ENCODE peak calls at places on chromosomes 3 and 15, in eight cellular contexts. I is A549, K is stomach, D is tibial nerve, L is H1, Z is HepG2, T is GM12878, S is suprapubic skin. H is an unnamed sample. For H3K4me1, the result is how much of the 10 kb centered on the place peaks cover.

GRCh38 chr15:34855893-34856292 is 60.5 kb upstream of the ACTC1 start:
- DNase-seq in K (no peak), Z (no peak), L (no peak), I (no peak), S (no peak), D (no peak), T (no peak), H (no peak)

GRCh38 chr15:31412824-31413223 is 86.2 kb downstream of the KLF13 start:
- DNase-seq in K (no peak), D (no peak), L (no peak), T (no peak), Z (no peak), S (no peak), I (no peak), H (no peak)

GRCh38 chr15:90212221-90213079 is 11.3 kb downstream of the SEMA4B start:
- DNase-seq in Z (no peak), S (no peak), L (no peak), K (peak), D (no peak), I (no peak), T (no peak), H (peak)

GRCh38 chr15:70474682-70475438 is 288.5 kb downstream of the UACA start:
- DNase-seq in L (no peak), K (peak), Z (no peak), T (no peak), D (peak), I (peak), S (no peak), H (peak)

GRCh38 chr3:24526640-24527237 is 32.1 kb upstream of the THRB start:
- DNase-seq in S (no peak), L (no peak), D (no peak), I (no peak), Z (no peak), T (no peak), K (no peak), H (no peak)

GRCh38 chr3:115445559-115445958 is 177.8 kb upstream of the GAP43 start:
- DNase-seq in S (no peak), L (no peak), K (no peak), D (no peak), I (no peak), T (no peak), Z (no peak), H (no peak)

GRCh38 chr15:91589360-91589759 is 264.1 kb upstream of the SLCO3A1 start:
- DNase-seq in T (no peak), D (no peak), I (no peak), L (no peak), S (no peak), Z (peak), K (no peak), H (no peak)

GRCh38 chr3:29686889-29687592 is 406.2 kb downstream of the RBMS3 start:
- DNase-seq in K (no peak), I (no peak), S (no peak), D (no peak), Z (no peak), L (no peak), T (peak), H (no peak)

GRCh38 chr3:29065211-29065785 is 215.6 kb upstream of the RBMS3 start:
- DNase-seq in Z (no peak), L (peak), I (peak), S (no peak), D (peak), T (no peak), K (peak), H (no peak)

GRCh38 chr15:29126208-29126536 is 143.4 kb downstream of the NSMCE3 start:
- DNase-seq in Z (no peak), D (no peak), T (no peak), K (no peak), I (no peak), L (no peak), S (no peak), H (no peak)

GRCh38 chr3:129837057-129837631 is 56.4 kb downstream of the TMCC1 start:
- DNase-seq in Z (no peak), I (peak), D (no peak), K (no peak), S (no peak), T (no peak), L (no peak), H (no peak)

GRCh38 chr3:132394334-132394733 is 23.0 kb upstream of the DNAJC13 start:
- DNase-seq in S (no peak), Z (no peak), I (no peak), K (no peak), T (no peak), D (no peak), L (no peak), H (no peak)

GRCh38 chr15:86061581-86061980 is 18.1 kb upstream of the AGBL1 start:
- DNase-seq in T (no peak), Z (no peak), S (no peak), L (no peak), I (no peak), K (no peak), D (no peak), H (peak)

GRCh38 chr3:129068291-129068886 is 7.8 kb downstream of the GP9 start:
- DNase-seq in D (no peak), Z (no peak), K (no peak), S (no peak), T (no peak), I (no peak), L (no peak), H (no peak)

GRCh38 chr3:110576962-110577361 is 494.7 kb upstream of the NECTIN3 start:
- DNase-seq in Z (no peak), S (no peak), K (no peak), I (peak), D (no peak), L (peak), T (no peak), H (no peak)

GRCh38 chr15:99909914-99910313 is 176.7 kb upstream of the LYSMD4 start:
- DNase-seq in Z (peak), I (peak), K (no peak), S (no peak), L (no peak), D (no peak), T (no peak), H (no peak)

GRCh38 chr3:116139607-116140006 is 305.7 kb downstream of the LSAMP start:
- DNase-seq in L (no peak), I (no peak), Z (no peak), D (no peak), S (no peak), K (no peak), T (no peak), H (no peak)

GRCh38 chr15:89171136-89172072 is 50.0 kb downstream of the RLBP1 start:
- DNase-seq in K (peak), S (no peak), T (no peak), Z (peak), L (peak), D (no peak), I (peak), H (peak)

GRCh38 chr3:124779116-124779515 is 48.9 kb downstream of the UMPS start:
- DNase-seq in L (no peak), D (no peak), T (no peak), Z (no peak), K (no peak), I (no peak), S (no peak), H (no peak)

GRCh38 chr3:124780767-124781485 is 50.7 kb downstream of the UMPS start:
- DNase-seq in Z (no peak), T (no peak), L (no peak), D (peak), S (peak), I (no peak), K (no peak), H (no peak)

GRCh38 chr3:124781706-124782376 is 51.6 kb downstream of the UMPS start:
- DNase-seq in L (no peak), K (no peak), T (no peak), S (no peak), D (no peak), Z (no peak), I (no peak), H (no peak)

GRCh38 chr3:124779751-124780191 is 49.5 kb downstream of the UMPS start:
- DNase-seq in Z (no peak), L (no peak), K (no peak), I (no peak), T (no peak), D (no peak), S (no peak), H (no peak)

GRCh38 chr3:124780356-124780755 is 50.1 kb downstream of the UMPS start:
- DNase-seq in I (no peak), S (peak), D (peak), Z (no peak), K (no peak), T (no peak), L (no peak), H (no peak)
- H3K4me1 ChIP-seq in I (under half), S (half or more), D (under half), Z (under half), K (under half), T (under half), L (under half), H (under half)

GRCh38 chr3:101379695-101380376 is 59.5 kb upstream of the IMPG2 start:
- DNase-seq in I (no peak), S (no peak), K (no peak), D (no peak), L (no peak), T (peak), Z (no peak), H (no peak)

GRCh38 chr3:101383656-101384055 is 63.3 kb upstream of the IMPG2 start:
- DNase-seq in D (no peak), K (no peak), L (no peak), Z (no peak), T (no peak), S (no peak), I (no peak), H (no peak)

GRCh38 chr3:101384426-101384825 is 64.1 kb upstream of the IMPG2 start:
- DNase-seq in K (no peak), D (no peak), I (no peak), L (no peak), S (no peak), Z (no peak), T (no peak), H (no peak)

GRCh38 chr3:101383156-101383575 is 62.8 kb upstream of the IMPG2 start:
- DNase-seq in T (no peak), S (no peak), L (no peak), K (no peak), Z (no peak), D (no peak), I (no peak), H (no peak)

DNA sequence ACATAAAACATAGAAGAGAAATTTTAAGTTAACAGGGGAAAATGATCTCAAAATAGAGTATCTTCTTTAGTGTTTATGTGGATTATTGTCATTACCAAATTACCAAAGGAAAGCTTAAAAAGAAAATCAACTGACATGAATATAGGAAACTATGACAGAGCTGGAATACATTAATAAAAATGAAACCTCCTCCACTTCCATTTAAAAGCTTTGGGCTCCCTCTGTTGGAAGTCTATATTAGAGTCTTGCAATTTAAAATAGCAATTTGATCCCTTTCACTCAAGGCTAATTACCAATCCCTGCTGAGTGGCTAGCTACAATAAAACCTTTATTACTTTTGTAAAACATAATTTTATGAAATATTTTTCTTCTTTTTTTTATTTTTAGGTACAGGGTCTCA is 61.4 kb upstream of the IMPG2 start:
- DNase-seq in L (no peak), D (no peak), T (no peak), K (no peak), Z (peak), I (peak), S (no peak), H (no peak)
- TF ChIP-seq CTCF in L (no peak), D (no peak), T (peak), K (peak), Z (peak), I (peak), S (no peak), H (peak)

GRCh38 chr3:122003596-122003995 is 18.5 kb downstream of the ILDR1 start:
- DNase-seq in K (no peak), D (no peak), S (no peak), I (no peak), T (no peak), L (no peak), Z (no peak), H (no peak)

GRCh38 chr3:122003112-122003511 is 18.9 kb downstream of the ILDR1 start:
- DNase-seq in I (no peak), Z (no peak), D (no peak), T (no peak), L (no peak), S (no peak), K (no peak), H (no peak)

GRCh38 chr3:122000936-122001605 is 21.0 kb downstream of the ILDR1 start:
- DNase-seq in T (no peak), S (no peak), L (no peak), D (no peak), K (no peak), I (peak), Z (peak), H (no peak)

GRCh38 chr3:121999931-122000330 is 22.1 kb downstream of the ILDR1 start:
- DNase-seq in I (no peak), S (no peak), D (no peak), K (no peak), L (no peak), Z (no peak), T (no peak), H (no peak)

DNA sequence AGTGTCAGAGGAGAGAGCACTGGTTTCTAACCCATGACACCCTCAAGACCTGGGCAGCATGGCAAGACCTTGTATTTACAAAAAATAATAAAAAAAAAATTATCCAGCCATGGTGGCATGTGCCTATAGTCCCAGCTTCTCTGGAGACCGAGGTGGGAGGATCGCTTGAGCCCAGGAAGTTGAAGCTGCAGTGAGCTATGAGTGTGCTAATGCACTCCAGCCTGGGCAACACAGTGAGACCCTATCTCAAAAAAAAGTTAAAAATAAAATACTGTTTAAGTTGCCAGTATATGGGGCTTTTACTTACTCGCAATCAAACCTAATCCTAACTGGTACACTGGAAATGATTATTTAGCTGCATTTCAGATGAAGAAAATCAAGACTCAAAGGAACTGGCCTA is 20.2 kb downstream of the ILDR1 start:
- DNase-seq in D (no peak), L (no peak), Z (no peak), K (no peak), S (no peak), T (no peak), I (no peak), H (no peak)
- TF ChIP-seq EP300 in D (no peak), L (no peak), Z (no peak), K (no peak), S (no peak), T (no peak), I (no peak), H (no peak)

DNA sequence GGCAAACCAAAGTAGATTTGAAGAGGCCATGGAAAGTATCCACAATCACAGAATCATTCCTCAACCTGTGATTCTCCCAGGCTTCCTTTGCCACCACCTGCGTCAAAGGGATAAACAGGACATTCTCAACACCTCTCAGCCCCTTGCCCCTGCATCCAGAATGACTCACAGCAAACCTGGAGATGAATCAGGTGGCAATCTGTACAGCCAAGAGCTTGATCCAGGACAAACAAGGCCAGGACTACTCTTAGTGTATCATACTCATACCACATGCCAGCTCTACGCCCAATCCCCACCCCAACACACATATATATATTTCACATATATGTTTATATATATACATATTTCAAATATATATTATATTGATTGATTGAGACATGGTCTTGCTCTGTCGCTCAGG is 23.6 kb upstream of the C3orf62 start:
- DNase-seq in T (no peak), Z (peak), S (no peak), K (no peak), I (no peak), L (no peak), D (no peak), H (no peak)
- H3K4me1 ChIP-seq in T (under half), Z (under half), S (under half), K (under half), I (under half), L (under half), D (under half), H (under half)

GRCh38 chr15:58758141-58758540 is 8.6 kb upstream of the ADAM10 start:
- DNase-seq in D (no peak), L (no peak), K (no peak), S (no peak), T (no peak), Z (no peak), I (peak), H (no peak)
- TF ChIP-seq CTCF in D (no peak), L (no peak), K (no peak), S (no peak), T (peak), Z (peak), I (peak), H (no peak)

DNA sequence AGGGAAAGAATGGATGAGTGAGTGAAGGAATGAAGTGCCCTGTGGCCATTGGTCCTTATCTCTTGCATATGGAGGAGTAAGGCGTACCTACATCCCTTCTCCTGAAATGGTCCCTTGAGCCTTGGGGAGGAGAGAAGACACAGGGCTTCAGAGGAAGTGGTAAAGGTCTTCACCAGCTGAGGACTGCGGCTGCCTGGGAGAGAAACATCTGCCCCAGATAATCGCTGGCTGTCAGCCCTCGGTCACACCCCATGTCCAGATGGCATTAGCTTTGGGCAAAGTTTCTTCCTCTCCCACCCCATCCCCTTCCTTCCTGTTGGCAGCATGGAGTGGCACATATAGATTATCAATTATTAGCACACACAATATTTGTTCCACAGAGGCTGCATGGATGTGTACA is 61.6 kb downstream of the LRTM1 start:
- DNase-seq in D (no peak), L (no peak), S (no peak), K (no peak), Z (no peak), T (no peak), I (no peak), H (no peak)
- TF ChIP-seq EP300 in D (no peak), L (no peak), S (no peak), K (no peak), Z (no peak), T (no peak), I (no peak), H (no peak)

DNA sequence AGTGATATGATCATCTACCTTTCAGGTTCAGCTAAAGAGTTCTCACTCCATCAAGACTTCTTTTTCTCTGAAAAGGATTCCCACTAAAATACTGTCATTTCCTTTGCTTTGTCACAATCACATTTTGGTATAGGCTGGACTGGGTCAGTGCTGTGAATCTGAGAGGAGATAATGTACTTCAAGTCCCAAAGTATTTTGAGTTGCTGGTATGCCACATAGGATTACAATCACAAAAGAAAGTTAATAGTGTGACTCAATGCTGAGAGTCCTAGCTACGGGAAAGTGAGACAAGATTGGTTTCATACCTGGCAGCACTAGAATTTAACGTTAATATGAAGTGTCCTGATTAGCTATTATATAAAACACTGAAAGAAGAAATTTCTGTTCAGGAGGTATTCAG is 1073.5 kb downstream of the FHIT start:
- DNase-seq in D (no peak), T (no peak), L (no peak), S (no peak), Z (no peak), K (no peak), I (no peak), H (no peak)
- H3K4me1 ChIP-seq in D (under half), T (under half), L (under half), S (under half), Z (under half), K (under half), I (under half), H (under half)

DNA sequence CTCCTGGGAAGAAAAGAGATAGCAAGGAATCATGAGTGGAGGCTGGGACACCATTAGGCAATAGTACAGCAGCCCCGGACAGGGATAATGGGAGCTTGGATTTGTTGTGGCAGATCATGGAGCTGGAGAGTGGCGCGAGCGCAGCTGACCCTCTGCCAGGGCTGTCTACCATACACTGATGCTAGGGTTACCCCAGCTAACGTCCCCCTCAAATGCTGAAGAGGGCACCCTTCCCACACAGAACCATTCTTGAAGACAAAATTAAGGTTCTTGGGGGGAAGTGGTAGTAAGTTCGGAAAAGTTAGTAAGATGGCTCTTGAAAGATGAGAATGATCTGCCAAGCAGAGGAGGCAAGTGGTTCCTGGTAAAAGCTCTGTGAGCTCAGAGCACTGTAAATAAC is 61.1 kb downstream of the ST3GAL6 start:
- DNase-seq in L (no peak), I (no peak), K (no peak), Z (no peak), S (no peak), T (no peak), D (no peak), H (peak)
- TF ChIP-seq CTCF in L (no peak), I (no peak), K (no peak), Z (peak), S (no peak), T (peak), D (no peak), H (no peak)

H was measured in upper lobe of left lung.